ENCODE peak calls at places on chromosomes 6 and 20, in seven cellular contexts. One of them, this sample, is unnamed.

GRCh38 chr20:25360631-25361286 is 29.9 kb downstream of the ABHD12 start:
- DNase-seq in GM06990: no peak
- DNase-seq in Kasumi-1: peak; percentile 87
- DNase-seq in activated naive CD8-positive, alpha-beta T cell treated with anti-CD3 and anti-CD28 coated beads for 36 hours: no peak
- DNase-seq in Calu3: no peak
- DNase-seq in T-helper 1 cell: no peak
- DNase-seq in germinal center: no peak
- DNase-seq in this sample: no peak

GRCh38 chr20:44615876-44616603 is 33.7 kb downstream of the PKIG start:
- DNase-seq in GM06990: no peak
- DNase-seq in activated naive CD8-positive, alpha-beta T cell treated with anti-CD3 and anti-CD28 coated beads for 36 hours: no peak
- DNase-seq in T-helper 1 cell: no peak
- DNase-seq in Kasumi-1: no peak
- DNase-seq in Calu3: no peak
- DNase-seq in germinal center: no peak
- DNase-seq in this sample: no peak

GRCh38 chr6:134512946-134513345 is 195.0 kb upstream of the SGK1 start:
- DNase-seq in T-helper 1 cell: no peak
- DNase-seq in Calu3: no peak
- DNase-seq in GM06990: no peak
- DNase-seq in germinal center: no peak
- DNase-seq in Kasumi-1: peak; percentile 17
- DNase-seq in activated naive CD8-positive, alpha-beta T cell treated with anti-CD3 and anti-CD28 coated beads for 36 hours: no peak
- DNase-seq in this sample: no peak

GRCh38 chr6:130190701-130191375 is 31.9 kb downstream of the SAMD3 start:
- DNase-seq in T-helper 1 cell: no peak
- DNase-seq in germinal center: no peak
- DNase-seq in Kasumi-1: no peak
- DNase-seq in Calu3: no peak
- DNase-seq in activated naive CD8-positive, alpha-beta T cell treated with anti-CD3 and anti-CD28 coated beads for 36 hours: no peak
- DNase-seq in GM06990: no peak
- DNase-seq in this sample: no peak

GRCh38 chr20:728022-728944 is 40.0 kb downstream of the SLC52A3 start:
- DNase-seq in germinal center: peak; percentile 28
- DNase-seq in activated naive CD8-positive, alpha-beta T cell treated with anti-CD3 and anti-CD28 coated beads for 36 hours: peak; percentile 74
- DNase-seq in Calu3: peak; percentile 80
- DNase-seq in GM06990: peak; percentile 46
- DNase-seq in Kasumi-1: peak; percentile 54
- DNase-seq in T-helper 1 cell: peak; percentile 6
- DNase-seq in this sample: peak; percentile 77

GRCh38 chr6:108839068-108839467 is 9.2 kb upstream of the ARMC2 start:
- DNase-seq in Calu3: no peak
- DNase-seq in activated naive CD8-positive, alpha-beta T cell treated with anti-CD3 and anti-CD28 coated beads for 36 hours: no peak
- DNase-seq in germinal center: no peak
- DNase-seq in T-helper 1 cell: no peak
- DNase-seq in GM06990: no peak
- DNase-seq in Kasumi-1: no peak
- DNase-seq in this sample: no peak

GRCh38 chr6:106141441-106142237 is 55.5 kb downstream of the PRDM1 start:
- DNase-seq in Calu3: no peak
- DNase-seq in GM06990: peak; percentile 77
- DNase-seq in activated naive CD8-positive, alpha-beta T cell treated with anti-CD3 and anti-CD28 coated beads for 36 hours: peak; percentile 83
- DNase-seq in germinal center: no peak
- DNase-seq in Kasumi-1: no peak
- DNase-seq in T-helper 1 cell: no peak
- DNase-seq in this sample: peak; percentile 80

GRCh38 chr6:108738684-108739406 is 109.4 kb upstream of the ARMC2 start:
- DNase-seq in Calu3: no peak
- DNase-seq in T-helper 1 cell: no peak
- DNase-seq in germinal center: no peak
- DNase-seq in activated naive CD8-positive, alpha-beta T cell treated with anti-CD3 and anti-CD28 coated beads for 36 hours: no peak
- DNase-seq in Kasumi-1: no peak
- DNase-seq in GM06990: no peak
- DNase-seq in this sample: no peak

GRCh38 chr6:38337819-38338465 is 301.8 kb downstream of the BTBD9 start:
- DNase-seq in T-helper 1 cell: no peak
- DNase-seq in Calu3: peak; percentile 13
- DNase-seq in activated naive CD8-positive, alpha-beta T cell treated with anti-CD3 and anti-CD28 coated beads for 36 hours: no peak
- DNase-seq in Kasumi-1: no peak
- DNase-seq in germinal center: no peak
- DNase-seq in GM06990: no peak
- DNase-seq in this sample: no peak

GRCh38 chr6:154705471-154706113 is 27.6 kb upstream of the SCAF8 start:
- DNase-seq in T-helper 1 cell: no peak
- DNase-seq in Calu3: no peak
- DNase-seq in germinal center: peak; percentile 23
- DNase-seq in Kasumi-1: no peak
- DNase-seq in activated naive CD8-positive, alpha-beta T cell treated with anti-CD3 and anti-CD28 coated beads for 36 hours: no peak
- DNase-seq in GM06990: no peak
- DNase-seq in this sample: no peak

GRCh38 chr6:109526905-109527628 is 44.0 kb upstream of the ZBTB24 start:
- DNase-seq in T-helper 1 cell: peak; percentile 4
- DNase-seq in GM06990: peak; percentile 15
- DNase-seq in germinal center: peak; percentile 32
- DNase-seq in Kasumi-1: peak; percentile 74
- DNase-seq in activated naive CD8-positive, alpha-beta T cell treated with anti-CD3 and anti-CD28 coated beads for 36 hours: peak; percentile 30
- DNase-seq in Calu3: peak; percentile 66
- DNase-seq in this sample: peak; percentile 59

GRCh38 chr6:137829641-137830083 is 37.4 kb upstream of the TNFAIP3 start:
- DNase-seq in Kasumi-1: no peak
- DNase-seq in activated naive CD8-positive, alpha-beta T cell treated with anti-CD3 and anti-CD28 coated beads for 36 hours: no peak
- DNase-seq in GM06990: no peak
- DNase-seq in T-helper 1 cell: no peak
- DNase-seq in Calu3: no peak
- DNase-seq in germinal center: no peak
- DNase-seq in this sample: no peak

GRCh38 chr6:31666337-31666960 is 569 bp downstream of the CSNK2B start:
- DNase-seq in activated naive CD8-positive, alpha-beta T cell treated with anti-CD3 and anti-CD28 coated beads for 36 hours: no peak
- DNase-seq in Kasumi-1: no peak
- DNase-seq in germinal center: no peak
- DNase-seq in T-helper 1 cell: no peak
- DNase-seq in GM06990: no peak
- DNase-seq in Calu3: no peak
- DNase-seq in this sample: no peak

GRCh38 chr6:168949876-168950499 is 303.7 kb downstream of the THBS2 start:
- DNase-seq in T-helper 1 cell: no peak
- DNase-seq in germinal center: no peak
- DNase-seq in Calu3: no peak
- DNase-seq in Kasumi-1: no peak
- DNase-seq in activated naive CD8-positive, alpha-beta T cell treated with anti-CD3 and anti-CD28 coated beads for 36 hours: no peak
- DNase-seq in GM06990: no peak
- DNase-seq in this sample: no peak

GRCh38 chr6:135535989-135536414 is 38.5 kb upstream of the AHI1 start:
- DNase-seq in germinal center: peak; percentile 23
- DNase-seq in Calu3: peak; percentile 8
- DNase-seq in T-helper 1 cell: no peak
- DNase-seq in GM06990: no peak
- DNase-seq in activated naive CD8-positive, alpha-beta T cell treated with anti-CD3 and anti-CD28 coated beads for 36 hours: no peak
- DNase-seq in Kasumi-1: peak; percentile 60
- DNase-seq in this sample: peak; percentile 35

GRCh38 chr20:41432620-41433602 is 66.3 kb upstream of the EMILIN3 start:
- DNase-seq in activated naive CD8-positive, alpha-beta T cell treated with anti-CD3 and anti-CD28 coated beads for 36 hours: no peak
- DNase-seq in GM06990: no peak
- DNase-seq in T-helper 1 cell: no peak
- DNase-seq in germinal center: no peak
- DNase-seq in Calu3: no peak
- DNase-seq in Kasumi-1: no peak
- DNase-seq in this sample: no peak

GRCh38 chr20:10414982-10415650 is 18.9 kb downstream of the MKKS start:
- DNase-seq in Kasumi-1: no peak
- DNase-seq in activated naive CD8-positive, alpha-beta T cell treated with anti-CD3 and anti-CD28 coated beads for 36 hours: no peak
- DNase-seq in germinal center: no peak
- DNase-seq in GM06990: no peak
- DNase-seq in Calu3: no peak
- DNase-seq in T-helper 1 cell: no peak
- DNase-seq in this sample: no peak

GRCh38 chr20:1946762-1947534 is 46.9 kb downstream of the PDYN start:
- DNase-seq in germinal center: no peak
- DNase-seq in Calu3: no peak
- DNase-seq in T-helper 1 cell: no peak
- DNase-seq in Kasumi-1: no peak
- DNase-seq in activated naive CD8-positive, alpha-beta T cell treated with anti-CD3 and anti-CD28 coated beads for 36 hours: no peak
- DNase-seq in GM06990: no peak
- DNase-seq in this sample: no peak

GRCh38 chr6:119587537-119587936 is 238.0 kb upstream of the MAN1A1 start:
- DNase-seq in Calu3: peak; percentile 28
- DNase-seq in germinal center: no peak
- DNase-seq in Kasumi-1: no peak
- DNase-seq in GM06990: no peak
- DNase-seq in T-helper 1 cell: no peak
- DNase-seq in activated naive CD8-positive, alpha-beta T cell treated with anti-CD3 and anti-CD28 coated beads for 36 hours: no peak
- DNase-seq in this sample: no peak

GRCh38 chr6:154039231-154039842 is at the start of gene OPRM1:
- DNase-seq in Calu3: no peak
- DNase-seq in Kasumi-1: no peak
- DNase-seq in activated naive CD8-positive, alpha-beta T cell treated with anti-CD3 and anti-CD28 coated beads for 36 hours: peak; percentile 52
- DNase-seq in GM06990: peak; percentile 17
- DNase-seq in germinal center: no peak
- DNase-seq in T-helper 1 cell: no peak
- DNase-seq in this sample: peak; percentile 61

GRCh38 chr6:44074383-44075136 is 52.7 kb downstream of the MRPL14 start:
- DNase-seq in Calu3: peak; percentile 83
- DNase-seq in Kasumi-1: no peak
- DNase-seq in activated naive CD8-positive, alpha-beta T cell treated with anti-CD3 and anti-CD28 coated beads for 36 hours: peak; percentile 85
- DNase-seq in T-helper 1 cell: peak; percentile 46
- DNase-seq in germinal center: peak; percentile 85
- DNase-seq in GM06990: peak; percentile 78
- DNase-seq in this sample: peak; percentile 87

GRCh38 chr6:12314751-12315150 is 24.6 kb downstream of the EDN1 start:
- DNase-seq in T-helper 1 cell: no peak
- DNase-seq in activated naive CD8-positive, alpha-beta T cell treated with anti-CD3 and anti-CD28 coated beads for 36 hours: no peak
- DNase-seq in germinal center: no peak
- DNase-seq in Calu3: no peak
- DNase-seq in GM06990: no peak
- DNase-seq in Kasumi-1: no peak
- DNase-seq in this sample: no peak

GRCh38 chr20:32907886-32908285 is 49.2 kb downstream of the EFCAB8 start:
- DNase-seq in activated naive CD8-positive, alpha-beta T cell treated with anti-CD3 and anti-CD28 coated beads for 36 hours: no peak
- DNase-seq in GM06990: no peak
- DNase-seq in germinal center: no peak
- DNase-seq in Kasumi-1: no peak
- DNase-seq in Calu3: no peak
- DNase-seq in T-helper 1 cell: no peak
- DNase-seq in this sample: no peak

GRCh38 chr6:145189836-145190235 is 545.5 kb downstream of the EPM2A start:
- DNase-seq in activated naive CD8-positive, alpha-beta T cell treated with anti-CD3 and anti-CD28 coated beads for 36 hours: no peak
- DNase-seq in Calu3: no peak
- DNase-seq in T-helper 1 cell: no peak
- DNase-seq in GM06990: no peak
- DNase-seq in Kasumi-1: no peak
- DNase-seq in germinal center: no peak
- DNase-seq in this sample: no peak

GRCh38 chr20:38169636-38170035 is 4.6 kb upstream of the TGM2 start:
- DNase-seq in germinal center: no peak
- DNase-seq in Calu3: no peak
- DNase-seq in Kasumi-1: no peak
- DNase-seq in activated naive CD8-positive, alpha-beta T cell treated with anti-CD3 and anti-CD28 coated beads for 36 hours: no peak
- DNase-seq in GM06990: no peak
- DNase-seq in T-helper 1 cell: no peak
- DNase-seq in this sample: no peak

GRCh38 chr6:74510878-74511277 is 695.0 kb downstream of the COL12A1 start:
- DNase-seq in Calu3: no peak
- DNase-seq in GM06990: no peak
- DNase-seq in T-helper 1 cell: no peak
- DNase-seq in Kasumi-1: no peak
- DNase-seq in activated naive CD8-positive, alpha-beta T cell treated with anti-CD3 and anti-CD28 coated beads for 36 hours: no peak
- DNase-seq in germinal center: no peak
- DNase-seq in this sample: no peak

GRCh38 chr6:169997187-169997929 is 245.9 kb downstream of the ERMARD start:
- DNase-seq in GM06990: no peak
- DNase-seq in T-helper 1 cell: no peak
- DNase-seq in Kasumi-1: no peak
- DNase-seq in activated naive CD8-positive, alpha-beta T cell treated with anti-CD3 and anti-CD28 coated beads for 36 hours: no peak
- DNase-seq in germinal center: no peak
- DNase-seq in Calu3: no peak
- DNase-seq in this sample: no peak

GRCh38 chr20:37349517-37350491 is 3.9 kb downstream of the SRC start:
- DNase-seq in Kasumi-1: no peak
- DNase-seq in Calu3: no peak
- DNase-seq in germinal center: no peak
- DNase-seq in activated naive CD8-positive, alpha-beta T cell treated with anti-CD3 and anti-CD28 coated beads for 36 hours: no peak
- DNase-seq in GM06990: no peak
- DNase-seq in T-helper 1 cell: no peak
- DNase-seq in this sample: no peak

GRCh38 chr6:63740709-63741108 is 105.1 kb downstream of the PHF3 start:
- DNase-seq in Calu3: peak; percentile 10
- DNase-seq in activated naive CD8-positive, alpha-beta T cell treated with anti-CD3 and anti-CD28 coated beads for 36 hours: no peak
- DNase-seq in Kasumi-1: no peak
- DNase-seq in GM06990: no peak
- DNase-seq in germinal center: no peak
- DNase-seq in T-helper 1 cell: no peak
- DNase-seq in this sample: no peak

GRCh38 chr6:155247618-155248017 is 16.2 kb upstream of the CLDN20 start:
- DNase-seq in activated naive CD8-positive, alpha-beta T cell treated with anti-CD3 and anti-CD28 coated beads for 36 hours: no peak
- DNase-seq in germinal center: no peak
- DNase-seq in Kasumi-1: no peak
- DNase-seq in GM06990: no peak
- DNase-seq in Calu3: no peak
- DNase-seq in T-helper 1 cell: no peak
- DNase-seq in this sample: no peak

GRCh38 chr20:2708665-2709064 is 16.1 kb downstream of the EBF4 start:
- DNase-seq in Kasumi-1: no peak
- DNase-seq in Calu3: no peak
- DNase-seq in T-helper 1 cell: no peak
- DNase-seq in activated naive CD8-positive, alpha-beta T cell treated with anti-CD3 and anti-CD28 coated beads for 36 hours: no peak
- DNase-seq in GM06990: no peak
- DNase-seq in germinal center: no peak
- DNase-seq in this sample: no peak

GRCh38 chr6:157424491-157425020 is 43.6 kb downstream of the ZDHHC14 start:
- DNase-seq in GM06990: no peak
- DNase-seq in Calu3: peak; percentile 25
- DNase-seq in germinal center: no peak
- DNase-seq in Kasumi-1: no peak
- DNase-seq in activated naive CD8-positive, alpha-beta T cell treated with anti-CD3 and anti-CD28 coated beads for 36 hours: no peak
- DNase-seq in T-helper 1 cell: no peak
- DNase-seq in this sample: no peak

GRCh38 chr6:110067837-110068591 is 89.9 kb downstream of the GPR6 start:
- DNase-seq in Kasumi-1: no peak
- DNase-seq in GM06990: no peak
- DNase-seq in germinal center: no peak
- DNase-seq in Calu3: no peak
- DNase-seq in activated naive CD8-positive, alpha-beta T cell treated with anti-CD3 and anti-CD28 coated beads for 36 hours: no peak
- DNase-seq in T-helper 1 cell: no peak
- DNase-seq in this sample: no peak

GRCh38 chr6:46062312-46062711 is 46.7 kb upstream of the CLIC5 start:
- DNase-seq in activated naive CD8-positive, alpha-beta T cell treated with anti-CD3 and anti-CD28 coated beads for 36 hours: no peak
- DNase-seq in germinal center: no peak
- DNase-seq in Kasumi-1: no peak
- DNase-seq in T-helper 1 cell: no peak
- DNase-seq in GM06990: no peak
- DNase-seq in Calu3: peak; percentile 77
- DNase-seq in this sample: no peak

GRCh38 chr20:33351696-33352095 is 49.6 kb downstream of the CDK5RAP1 start:
- DNase-seq in GM06990: no peak
- DNase-seq in Calu3: no peak
- DNase-seq in germinal center: no peak
- DNase-seq in Kasumi-1: no peak
- DNase-seq in activated naive CD8-positive, alpha-beta T cell treated with anti-CD3 and anti-CD28 coated beads for 36 hours: no peak
- DNase-seq in T-helper 1 cell: no peak
- DNase-seq in this sample: no peak

GRCh38 chr6:147081210-147081609 is 123.0 kb upstream of the STXBP5 start:
- DNase-seq in activated naive CD8-positive, alpha-beta T cell treated with anti-CD3 and anti-CD28 coated beads for 36 hours: no peak
- DNase-seq in germinal center: no peak
- DNase-seq in Kasumi-1: no peak
- DNase-seq in Calu3: peak; percentile 26
- DNase-seq in T-helper 1 cell: no peak
- DNase-seq in GM06990: no peak
- DNase-seq in this sample: no peak

GRCh38 chr6:167252271-167252670 is 38.8 kb upstream of the UNC93A start:
- DNase-seq in GM06990: no peak
- DNase-seq in T-helper 1 cell: no peak
- DNase-seq in Calu3: no peak
- DNase-seq in Kasumi-1: no peak
- DNase-seq in germinal center: no peak
- DNase-seq in activated naive CD8-positive, alpha-beta T cell treated with anti-CD3 and anti-CD28 coated beads for 36 hours: no peak
- DNase-seq in this sample: no peak

This sample was measured in RPMI8226.